ENCODE peak calls at places on chromosomes 3 and 15, in ten cellular contexts. One of them, this sample, is unnamed.

GRCh38 chr3:191958980-191959671 is 498.2 kb downstream of the PYDC2 start:
- DNase-seq in body of pancreas: no peak
- DNase-seq in cardiac fibroblast: no peak
- DNase-seq in B cell: no peak
- DNase-seq in prostate gland: no peak
- DNase-seq in dorsolateral prefrontal cortex: no peak
- DNase-seq in progenitor cell of endocrine pancreas: no peak
- DNase-seq in bronchial epithelial cell: no peak
- DNase-seq in tibial artery: no peak
- DNase-seq in fibroblast of lung: no peak
- DNase-seq in this sample: no peak

GRCh38 chr3:107752202-107752990 is 229.6 kb downstream of the BBX start:
- DNase-seq in tibial artery: no peak
- DNase-seq in prostate gland: no peak
- DNase-seq in bronchial epithelial cell: peak
- DNase-seq in progenitor cell of endocrine pancreas: no peak
- DNase-seq in B cell: no peak
- DNase-seq in cardiac fibroblast: peak
- DNase-seq in dorsolateral prefrontal cortex: no peak
- DNase-seq in body of pancreas: no peak
- DNase-seq in fibroblast of lung: peak
- DNase-seq in this sample: peak

GRCh38 chr15:41989573-41990242 is 17.4 kb upstream of the EHD4 start:
- DNase-seq in bronchial epithelial cell: peak
- DNase-seq in B cell: peak
- DNase-seq in cardiac fibroblast: peak
- DNase-seq in fibroblast of lung: peak
- DNase-seq in body of pancreas: peak
- DNase-seq in dorsolateral prefrontal cortex: peak
- DNase-seq in progenitor cell of endocrine pancreas: peak
- DNase-seq in prostate gland: peak
- DNase-seq in tibial artery: peak
- DNase-seq in this sample: peak

GRCh38 chr15:85541744-85542143 is 161.3 kb downstream of the AKAP13 start:
- DNase-seq in prostate gland: no peak
- DNase-seq in bronchial epithelial cell: peak
- DNase-seq in progenitor cell of endocrine pancreas: no peak
- DNase-seq in dorsolateral prefrontal cortex: no peak
- DNase-seq in fibroblast of lung: peak
- DNase-seq in tibial artery: no peak
- DNase-seq in cardiac fibroblast: no peak
- DNase-seq in body of pancreas: no peak
- DNase-seq in B cell: no peak
- DNase-seq in this sample: no peak

GRCh38 chr3:14425574-14426304 is 23.3 kb downstream of the SLC6A6 start:
- DNase-seq in dorsolateral prefrontal cortex: no peak
- DNase-seq in tibial artery: no peak
- DNase-seq in B cell: peak
- DNase-seq in body of pancreas: peak
- DNase-seq in fibroblast of lung: peak
- DNase-seq in prostate gland: no peak
- DNase-seq in cardiac fibroblast: no peak
- DNase-seq in bronchial epithelial cell: peak
- DNase-seq in progenitor cell of endocrine pancreas: no peak
- DNase-seq in this sample: no peak

GRCh38 chr3:133447751-133448477 is 48.1 kb downstream of the BFSP2 start:
- DNase-seq in fibroblast of lung: no peak
- DNase-seq in bronchial epithelial cell: no peak
- DNase-seq in prostate gland: no peak
- DNase-seq in dorsolateral prefrontal cortex: no peak
- DNase-seq in body of pancreas: peak
- DNase-seq in tibial artery: no peak
- DNase-seq in progenitor cell of endocrine pancreas: no peak
- DNase-seq in cardiac fibroblast: no peak
- DNase-seq in B cell: peak
- DNase-seq in this sample: no peak

GRCh38 chr3:20128378-20128777 is 57.6 kb downstream of the SGO1 start:
- DNase-seq in bronchial epithelial cell: no peak
- DNase-seq in progenitor cell of endocrine pancreas: no peak
- DNase-seq in dorsolateral prefrontal cortex: no peak
- DNase-seq in prostate gland: peak
- DNase-seq in cardiac fibroblast: no peak
- DNase-seq in B cell: no peak
- DNase-seq in tibial artery: no peak
- DNase-seq in body of pancreas: no peak
- DNase-seq in fibroblast of lung: no peak
- DNase-seq in this sample: no peak

GRCh38 chr3:100030914-100031313 is 83.4 kb downstream of the FILIP1L start:
- DNase-seq in bronchial epithelial cell: no peak
- DNase-seq in cardiac fibroblast: no peak
- DNase-seq in tibial artery: no peak
- DNase-seq in prostate gland: no peak
- DNase-seq in progenitor cell of endocrine pancreas: no peak
- DNase-seq in B cell: no peak
- DNase-seq in body of pancreas: no peak
- DNase-seq in dorsolateral prefrontal cortex: no peak
- DNase-seq in fibroblast of lung: no peak
- DNase-seq in this sample: no peak

GRCh38 chr15:64455951-64456350 is 4.4 kb upstream of the ZNF609 start:
- DNase-seq in bronchial epithelial cell: no peak
- DNase-seq in body of pancreas: peak
- DNase-seq in tibial artery: no peak
- DNase-seq in progenitor cell of endocrine pancreas: no peak
- DNase-seq in B cell: peak
- DNase-seq in dorsolateral prefrontal cortex: no peak
- DNase-seq in fibroblast of lung: no peak
- DNase-seq in prostate gland: no peak
- DNase-seq in cardiac fibroblast: no peak
- DNase-seq in this sample: no peak

GRCh38 chr3:115823083-115823482 is 199.8 kb downstream of the GAP43 start:
- DNase-seq in body of pancreas: no peak
- DNase-seq in tibial artery: no peak
- DNase-seq in B cell: no peak
- DNase-seq in prostate gland: no peak
- DNase-seq in bronchial epithelial cell: peak
- DNase-seq in cardiac fibroblast: no peak
- DNase-seq in progenitor cell of endocrine pancreas: no peak
- DNase-seq in fibroblast of lung: no peak
- DNase-seq in dorsolateral prefrontal cortex: no peak
- DNase-seq in this sample: no peak

DNA sequence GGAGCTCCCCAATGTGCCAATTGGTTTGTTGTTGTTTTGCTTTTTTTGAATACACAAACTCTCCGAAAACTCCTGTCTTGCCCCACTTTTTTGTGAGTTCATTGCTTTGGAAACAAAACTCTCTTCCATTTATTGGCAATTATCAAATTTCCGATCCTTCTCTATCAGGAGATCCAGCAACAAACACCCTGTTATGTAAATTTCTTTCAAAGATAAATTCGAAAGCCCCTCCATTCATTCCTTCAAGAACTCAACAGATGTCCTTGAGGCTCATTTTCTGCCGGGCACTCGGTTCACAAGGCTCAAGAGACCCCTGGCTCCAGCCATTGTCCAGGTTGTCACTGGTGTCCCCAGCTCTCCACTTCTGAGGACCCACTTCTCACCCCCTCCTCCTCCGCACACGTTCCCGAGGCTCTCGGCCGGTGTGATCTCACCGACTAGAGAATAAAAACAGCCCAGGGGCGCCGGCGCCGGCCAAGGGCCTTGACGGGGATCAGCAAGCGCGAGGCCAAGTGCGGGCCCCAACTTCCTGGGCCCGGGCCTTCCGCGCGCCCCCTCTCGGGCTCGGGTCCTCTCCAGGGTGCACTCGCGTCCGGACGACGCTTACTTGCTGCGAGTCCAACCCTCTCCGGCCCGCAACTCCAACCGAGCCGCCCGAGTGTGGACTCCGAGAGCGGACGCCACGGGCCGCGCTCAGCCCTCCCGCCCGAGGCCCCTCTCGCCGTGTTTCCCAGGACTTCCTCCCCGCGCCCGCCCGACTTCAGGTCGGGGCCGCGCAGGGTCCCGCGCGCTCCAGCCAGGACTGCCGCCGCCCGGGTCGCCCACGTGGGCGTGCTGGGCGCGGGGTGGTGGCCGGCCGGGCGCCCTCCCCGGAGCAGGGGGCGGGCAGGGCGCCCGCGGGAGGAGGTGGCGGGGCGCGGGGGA is 533 bp upstream of the SMAD3 start:
- DNase-seq in fibroblast of lung: peak
- DNase-seq in B cell: peak
- DNase-seq in tibial artery: no peak
- DNase-seq in bronchial epithelial cell: no peak
- DNase-seq in prostate gland: peak
- DNase-seq in body of pancreas: peak
- DNase-seq in cardiac fibroblast: peak
- DNase-seq in progenitor cell of endocrine pancreas: peak
- DNase-seq in dorsolateral prefrontal cortex: peak
- DNase-seq in this sample: peak
- TF ChIP-seq CTCF in fibroblast of lung: no peak
- TF ChIP-seq CTCF in B cell: no peak
- TF ChIP-seq CTCF in tibial artery: no peak
- TF ChIP-seq CTCF in bronchial epithelial cell: no peak
- TF ChIP-seq CTCF in prostate gland: no peak
- TF ChIP-seq CTCF in body of pancreas: no peak
- TF ChIP-seq CTCF in cardiac fibroblast: no peak
- TF ChIP-seq CTCF in progenitor cell of endocrine pancreas: peak
- TF ChIP-seq CTCF in dorsolateral prefrontal cortex: no peak
- TF ChIP-seq CTCF in this sample: no peak

GRCh38 chr3:141408596-141408995 is 40.3 kb downstream of the ZBTB38 start:
- DNase-seq in progenitor cell of endocrine pancreas: no peak
- DNase-seq in prostate gland: no peak
- DNase-seq in cardiac fibroblast: no peak
- DNase-seq in tibial artery: no peak
- DNase-seq in B cell: no peak
- DNase-seq in bronchial epithelial cell: no peak
- DNase-seq in fibroblast of lung: no peak
- DNase-seq in dorsolateral prefrontal cortex: no peak
- DNase-seq in body of pancreas: no peak
- DNase-seq in this sample: no peak

GRCh38 chr3:141412087-141412935 is 44.0 kb downstream of the ZBTB38 start:
- DNase-seq in dorsolateral prefrontal cortex: no peak
- DNase-seq in progenitor cell of endocrine pancreas: no peak
- DNase-seq in body of pancreas: peak
- DNase-seq in prostate gland: peak
- DNase-seq in bronchial epithelial cell: peak
- DNase-seq in fibroblast of lung: peak
- DNase-seq in cardiac fibroblast: peak
- DNase-seq in tibial artery: peak
- DNase-seq in B cell: peak
- DNase-seq in this sample: peak

GRCh38 chr3:141410861-141411771 is 42.8 kb downstream of the ZBTB38 start:
- DNase-seq in prostate gland: no peak
- DNase-seq in body of pancreas: peak
- DNase-seq in cardiac fibroblast: peak
- DNase-seq in dorsolateral prefrontal cortex: no peak
- DNase-seq in tibial artery: no peak
- DNase-seq in fibroblast of lung: peak
- DNase-seq in bronchial epithelial cell: peak
- DNase-seq in progenitor cell of endocrine pancreas: no peak
- DNase-seq in B cell: peak
- DNase-seq in this sample: peak

GRCh38 chr3:141412936-141413354 is 44.6 kb downstream of the ZBTB38 start:
- DNase-seq in progenitor cell of endocrine pancreas: no peak
- DNase-seq in dorsolateral prefrontal cortex: peak
- DNase-seq in tibial artery: peak
- DNase-seq in fibroblast of lung: peak
- DNase-seq in body of pancreas: peak
- DNase-seq in B cell: no peak
- DNase-seq in bronchial epithelial cell: peak
- DNase-seq in prostate gland: peak
- DNase-seq in cardiac fibroblast: peak
- DNase-seq in this sample: peak

GRCh38 chr3:141410408-141410807 is 42.1 kb downstream of the ZBTB38 start:
- DNase-seq in prostate gland: no peak
- DNase-seq in bronchial epithelial cell: no peak
- DNase-seq in tibial artery: no peak
- DNase-seq in B cell: no peak
- DNase-seq in dorsolateral prefrontal cortex: no peak
- DNase-seq in body of pancreas: peak
- DNase-seq in cardiac fibroblast: peak
- DNase-seq in progenitor cell of endocrine pancreas: no peak
- DNase-seq in fibroblast of lung: peak
- DNase-seq in this sample: peak
- TF ChIP-seq CTCF in prostate gland: no peak
- TF ChIP-seq CTCF in bronchial epithelial cell: no peak
- TF ChIP-seq CTCF in tibial artery: no peak
- TF ChIP-seq CTCF in B cell: no peak
- TF ChIP-seq CTCF in dorsolateral prefrontal cortex: peak
- TF ChIP-seq CTCF in body of pancreas: no peak
- TF ChIP-seq CTCF in cardiac fibroblast: no peak
- TF ChIP-seq CTCF in progenitor cell of endocrine pancreas: no peak
- TF ChIP-seq CTCF in fibroblast of lung: no peak
- TF ChIP-seq CTCF in this sample: no peak

DNA sequence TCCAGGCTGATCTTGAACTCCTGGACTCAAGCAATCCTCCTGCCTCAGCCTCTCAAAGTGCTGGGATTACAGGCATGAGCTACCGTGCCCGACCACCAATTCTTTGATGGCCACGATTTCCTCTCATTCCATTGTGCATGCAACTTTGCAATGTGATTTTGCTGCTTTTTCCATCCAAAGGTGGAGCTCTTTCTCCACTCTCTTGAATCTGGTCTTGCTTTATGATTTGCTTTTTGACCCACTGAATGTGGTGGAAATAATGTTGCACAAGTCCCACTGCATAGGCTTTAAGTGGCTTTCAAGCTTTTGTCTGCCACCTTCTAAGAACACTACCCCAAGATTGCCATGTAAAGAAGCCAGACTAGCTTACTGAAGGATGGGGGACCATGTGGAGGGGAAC is 10.6 kb downstream of the RPS27L start:
- DNase-seq in dorsolateral prefrontal cortex: no peak
- DNase-seq in B cell: no peak
- DNase-seq in bronchial epithelial cell: no peak
- DNase-seq in cardiac fibroblast: peak
- DNase-seq in body of pancreas: no peak
- DNase-seq in progenitor cell of endocrine pancreas: no peak
- DNase-seq in prostate gland: no peak
- DNase-seq in fibroblast of lung: peak
- DNase-seq in tibial artery: no peak
- DNase-seq in this sample: no peak
- TF ChIP-seq CTCF in dorsolateral prefrontal cortex: no peak
- TF ChIP-seq CTCF in B cell: no peak
- TF ChIP-seq CTCF in bronchial epithelial cell: peak
- TF ChIP-seq CTCF in cardiac fibroblast: no peak
- TF ChIP-seq CTCF in body of pancreas: no peak
- TF ChIP-seq CTCF in progenitor cell of endocrine pancreas: no peak
- TF ChIP-seq CTCF in prostate gland: no peak
- TF ChIP-seq CTCF in fibroblast of lung: peak
- TF ChIP-seq CTCF in tibial artery: no peak
- TF ChIP-seq CTCF in this sample: no peak

DNA sequence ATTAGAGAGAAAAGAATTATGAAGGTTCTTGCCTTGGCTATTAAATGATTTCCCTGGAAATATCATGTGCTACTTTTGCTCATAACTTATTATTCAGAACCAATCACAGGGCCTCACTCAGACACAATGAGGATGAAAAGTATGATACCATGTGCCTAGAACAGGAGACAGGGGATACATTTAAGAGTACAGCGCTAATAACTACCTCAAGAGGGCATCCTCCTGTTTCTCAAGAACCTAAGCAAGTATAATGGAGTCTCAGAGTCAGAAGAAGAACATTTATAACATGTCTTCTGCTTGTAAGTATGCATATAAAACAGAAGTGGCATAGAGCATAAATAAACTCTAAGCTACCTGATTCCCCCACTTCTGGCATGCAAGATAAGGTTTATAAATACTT is 125.4 kb upstream of the MME start:
- DNase-seq in progenitor cell of endocrine pancreas: no peak
- DNase-seq in fibroblast of lung: peak
- DNase-seq in B cell: peak
- DNase-seq in prostate gland: no peak
- DNase-seq in cardiac fibroblast: peak
- DNase-seq in dorsolateral prefrontal cortex: no peak
- DNase-seq in bronchial epithelial cell: peak
- DNase-seq in tibial artery: no peak
- DNase-seq in body of pancreas: no peak
- DNase-seq in this sample: peak
- TF ChIP-seq CTCF in progenitor cell of endocrine pancreas: peak
- TF ChIP-seq CTCF in fibroblast of lung: peak
- TF ChIP-seq CTCF in B cell: peak
- TF ChIP-seq CTCF in prostate gland: peak
- TF ChIP-seq CTCF in cardiac fibroblast: peak
- TF ChIP-seq CTCF in dorsolateral prefrontal cortex: no peak
- TF ChIP-seq CTCF in bronchial epithelial cell: peak
- TF ChIP-seq CTCF in tibial artery: no peak
- TF ChIP-seq CTCF in body of pancreas: no peak
- TF ChIP-seq CTCF in this sample: peak

This sample was measured in MCF 10A.